ENCODE peak calls at places on chromosome 18, in six cellular contexts. C, R, F, Q, G and N are unnamed samples.

GRCh38 chr18:22268641-22269128 is 99.3 kb downstream of the GATA6 start:
- DNase-seq in C (no peak), R (no peak), F (no peak), Q (no peak), G (no peak), N (no peak)

GRCh38 chr18:73156117-73156516 is 288.3 kb upstream of the NETO1 start:
- DNase-seq in C (no peak), R (no peak), F (no peak), Q (no peak), G (no peak), N (no peak)

GRCh38 chr18:70333757-70334156 is 44.9 kb downstream of the SOCS6 start:
- DNase-seq in C (no peak), R (no peak), F (no peak), Q (no peak), G (no peak), N (no peak)

GRCh38 chr18:51401912-51402311 is 204.4 kb upstream of the MEX3C start:
- DNase-seq in C (no peak), R (no peak), F (no peak), Q (no peak), G (no peak), N (no peak)

GRCh38 chr18:59612461-59612860 is 84.8 kb downstream of the CCBE1 start:
- DNase-seq in C (no peak), R (no peak), F (no peak), Q (no peak), G (no peak), N (no peak)

GRCh38 chr18:22559414-22560282 is 141.9 kb upstream of the CTAGE1 start:
- DNase-seq in C (peak; percentile 73), R (no peak), F (peak; percentile 87), Q (peak; percentile 79), G (peak; percentile 74), N (peak; percentile 80)

GRCh38 chr18:77858331-77858730 is 608.7 kb downstream of the GALR1 start:
- DNase-seq in C (no peak), R (no peak), F (no peak), Q (no peak), G (peak; percentile 17), N (no peak)

GRCh38 chr18:10027461-10027860 is 113.6 kb downstream of the VAPA start:
- DNase-seq in C (no peak), R (no peak), F (no peak), Q (no peak), G (no peak), N (no peak)

GRCh38 chr18:9337875-9338274 is 3.3 kb downstream of the TWSG1 start:
- DNase-seq in C (no peak), R (no peak), F (no peak), Q (no peak), G (no peak), N (no peak)

GRCh38 chr18:60053747-60054304 is 154.0 kb downstream of the PMAIP1 start:
- DNase-seq in C (no peak), R (no peak), F (no peak), Q (no peak), G (no peak), N (peak; percentile 33)

GRCh38 chr18:76464281-76465259 is 30.5 kb downstream of the ZNF516 start:
- DNase-seq in C (no peak), R (no peak), F (no peak), Q (no peak), G (no peak), N (no peak)

GRCh38 chr18:54109131-54109683 is 115.3 kb downstream of the MBD2 start:
- DNase-seq in C (no peak), R (no peak), F (no peak), Q (no peak), G (no peak), N (no peak)

GRCh38 chr18:22241806-22242440 is 72.5 kb downstream of the GATA6 start:
- DNase-seq in C (no peak), R (no peak), F (no peak), Q (no peak), G (no peak), N (no peak)

GRCh38 chr18:48074929-48075706 is 144.7 kb upstream of the SMAD2 start:
- DNase-seq in C (no peak), R (no peak), F (no peak), Q (no peak), G (no peak), N (no peak)

GRCh38 chr18:13369353-13369752 is 150.8 kb downstream of the LDLRAD4 start:
- DNase-seq in C (no peak), R (no peak), F (no peak), Q (no peak), G (no peak), N (no peak)

GRCh38 chr18:48930926-48931325 is 19.8 kb downstream of the SMAD7 start:
- DNase-seq in C (no peak), R (no peak), F (no peak), Q (no peak), G (no peak), N (no peak)

GRCh38 chr18:12109836-12110235 is 16.2 kb downstream of the ANKRD62 start:
- DNase-seq in C (no peak), R (no peak), F (no peak), Q (no peak), G (no peak), N (no peak)

GRCh38 chr18:40208951-40209350 is 1746.1 kb upstream of the PIK3C3 start:
- DNase-seq in C (no peak), R (no peak), F (no peak), Q (no peak), G (no peak), N (no peak)

GRCh38 chr18:76504749-76505148 is 9.7 kb upstream of the ZNF516 start:
- DNase-seq in C (no peak), R (no peak), F (no peak), Q (no peak), G (no peak), N (no peak)

GRCh38 chr18:48996901-48997463 is 46.2 kb upstream of the SMAD7 start:
- DNase-seq in C (peak; percentile 39), R (no peak), F (no peak), Q (no peak), G (no peak), N (no peak)

GRCh38 chr18:69935319-69936190 is 12.1 kb downstream of the CD226 start:
- DNase-seq in C (peak; percentile 55), R (peak; percentile 64), F (no peak), Q (no peak), G (no peak), N (no peak)

GRCh38 chr18:71809711-71810110 is 734.4 kb downstream of the CBLN2 start:
- DNase-seq in C (no peak), R (no peak), F (no peak), Q (no peak), G (no peak), N (no peak)

GRCh38 chr18:49733321-49733720 is 80.0 kb downstream of the ACAA2 start:
- DNase-seq in C (no peak), R (no peak), F (no peak), Q (no peak), G (no peak), N (no peak)

GRCh38 chr18:12086249-12086648 is 7.4 kb upstream of the ANKRD62 start:
- DNase-seq in C (peak; percentile 70), R (no peak), F (no peak), Q (no peak), G (no peak), N (no peak)

GRCh38 chr18:77063256-77063655 is 69.3 kb downstream of the MBP start:
- DNase-seq in C (peak; percentile 70), R (no peak), F (no peak), Q (no peak), G (no peak), N (no peak)

GRCh38 chr18:21550510-21550970 is 50.0 kb downstream of the ESCO1 start:
- DNase-seq in C (no peak), R (no peak), F (no peak), Q (no peak), G (no peak), N (no peak)

GRCh38 chr18:8608795-8609673 is at the start of gene RAB12:
- DNase-seq in C (peak; percentile 92), R (peak; percentile 72), F (peak; percentile 92), Q (peak; percentile 87), G (peak; percentile 90), N (peak; percentile 84)

GRCh38 chr18:24016643-24017042 is 2.1 kb downstream of the TTC39C start:
- DNase-seq in C (no peak), R (no peak), F (no peak), Q (no peak), G (no peak), N (no peak)

GRCh38 chr18:74549591-74550104 is 15.3 kb downstream of the CNDP1 start:
- DNase-seq in C (no peak), R (no peak), F (no peak), Q (no peak), G (no peak), N (no peak)

GRCh38 chr18:24546304-24546703 is 85.9 kb downstream of the HRH4 start:
- DNase-seq in C (no peak), R (no peak), F (no peak), Q (no peak), G (no peak), N (no peak)

GRCh38 chr18:37361223-37362157 is 204.1 kb downstream of the CELF4 start:
- DNase-seq in C (no peak), R (no peak), F (no peak), Q (no peak), G (no peak), N (no peak)

GRCh38 chr18:7174359-7175107 is 56.4 kb upstream of the LRRC30 start:
- DNase-seq in C (no peak), R (no peak), F (no peak), Q (no peak), G (peak; percentile 27), N (no peak)
- TF ChIP-seq CTCF in C (no peak), R (no peak), F (no peak), Q (no peak), G (no peak), N (no peak)

GRCh38 chr18:56843241-56843640 is 192.1 kb downstream of the WDR7 start:
- DNase-seq in C (no peak), R (no peak), F (no peak), Q (no peak), G (no peak), N (no peak)
- TF ChIP-seq CTCF in C (no peak), R (no peak), F (no peak), Q (no peak), G (no peak), N (no peak)

GRCh38 chr18:57439617-57439975 is 4.4 kb downstream of the ONECUT2 start:
- DNase-seq in C (no peak), R (no peak), F (no peak), Q (no peak), G (peak; percentile 42), N (no peak)

GRCh38 chr18:57439985-57440330 is 4.8 kb downstream of the ONECUT2 start:
- DNase-seq in C (no peak), R (no peak), F (no peak), Q (no peak), G (no peak), N (no peak)

GRCh38 chr18:57437782-57438668 is 2.9 kb downstream of the ONECUT2 start:
- DNase-seq in C (no peak), R (no peak), F (peak; percentile 62), Q (peak; percentile 41), G (peak; percentile 81), N (peak; percentile 88)

GRCh38 chr18:57437433-57437781 is 2.2 kb downstream of the ONECUT2 start:
- DNase-seq in C (no peak), R (no peak), F (no peak), Q (no peak), G (peak; percentile 36), N (peak; percentile 48)

GRCh38 chr18:57438669-57439616 is 3.8 kb downstream of the ONECUT2 start:
- DNase-seq in C (no peak), R (no peak), F (no peak), Q (no peak), G (no peak), N (no peak)
- TF ChIP-seq CTCF in C (no peak), R (no peak), F (no peak), Q (no peak), G (no peak), N (peak; percentile 38)

GRCh38 chr18:3703732-3704176 is 253.8 kb downstream of the TGIF1 start:
- DNase-seq in C (peak; percentile 65), R (no peak), F (peak; percentile 78), Q (peak; percentile 64), G (peak; percentile 64), N (peak; percentile 21)
- TF ChIP-seq CTCF in C (peak; percentile 62), R (no peak), F (peak; percentile 71), Q (peak; percentile 74), G (peak; percentile 71), N (peak; percentile 63)